ENCODE peak calls at places on chromosomes 1 and 21, in eight cellular contexts. T is stimulated activated CD4-positive, alpha-beta T cell treated with anti-CD3 and anti-CD28 coated beads, Interleukin-4, amount 100 ng/mL, for 48 hours; J is activated CD4-positive, alpha-beta T cell treated with anti-CD3 and anti-CD28 coated beads for 4 hours; Q is nephron progenitor cell; V is psoas muscle; U is BE2C; B is skeletal muscle cell; Z is brain microvascular endothelial cell. C is an unnamed sample.

GRCh38 chr21:29349702-29350101 is 51.0 kb downstream of the BACH1 start:
- DNase-seq in T (no peak), J (no peak), Q (no peak), V (no peak), U (no peak), B (no peak), Z (no peak), C (no peak)

GRCh38 chr1:206672011-206672688 is 12.6 kb upstream of the MAPKAPK2 start:
- DNase-seq in T (no peak), J (no peak), Q (no peak), V (no peak), U (no peak), B (no peak), Z (no peak), C (no peak)

GRCh38 chr1:57839067-57839466 is 415.2 kb upstream of the DAB1 start:
- DNase-seq in T (no peak), J (no peak), Q (no peak), V (no peak), U (no peak), B (no peak), Z (peak; percentile 4), C (no peak)

GRCh38 chr1:214296860-214297699 is 16.1 kb downstream of the SMYD2 start:
- DNase-seq in T (no peak), J (no peak), Q (no peak), V (no peak), U (no peak), B (peak; percentile 83), Z (peak; percentile 81), C (no peak)

GRCh38 chr1:84370831-84371394 is 27.4 kb upstream of the DNASE2B start:
- DNase-seq in T (no peak), J (no peak), Q (no peak), V (no peak), U (no peak), B (peak; percentile 75), Z (peak; percentile 84), C (no peak)

GRCh38 chr1:244054247-244054923 is 3.3 kb downstream of the ZBTB18 start:
- DNase-seq in T (no peak), J (no peak), Q (no peak), V (no peak), U (peak; percentile 73), B (no peak), Z (no peak), C (no peak)

GRCh38 chr21:19810779-19811178 is 1187.4 kb upstream of the NCAM2 start:
- DNase-seq in T (no peak), J (no peak), Q (no peak), V (no peak), U (no peak), B (no peak), Z (no peak), C (no peak)

GRCh38 chr1:212635141-212635601 is 26.6 kb downstream of the ATF3 start:
- DNase-seq in T (no peak), J (no peak), Q (no peak), V (no peak), U (peak; percentile 77), B (no peak), Z (no peak), C (no peak)

GRCh38 chr1:17304155-17304826 is 3.7 kb upstream of the PADI4 start:
- DNase-seq in T (no peak), J (no peak), Q (no peak), V (no peak), U (no peak), B (no peak), Z (no peak), C (no peak)

GRCh38 chr1:231313661-231314060 is 24.0 kb downstream of the EXOC8 start:
- DNase-seq in T (no peak), J (no peak), Q (no peak), V (no peak), U (no peak), B (no peak), Z (no peak), C (no peak)